ENCODE peak calls at places on chromosomes 13 and 19, in six cellular contexts. O is SK-N-SH, S is IMR-90, E is PC-3, K is fibroblast of lung, V is GM23248. M is an unnamed sample.
A peak's percentile ranks its signal among the peaks of the same experiment; 100 is the strongest.

GRCh38 chr13:49494645-49495044 is 1.1 kb upstream of the PHF11 start:
- DNase-seq in O (no peak), V (no peak), E (peak; percentile 8), K (no peak), S (no peak), M (no peak)

GRCh38 chr13:23140492-23140891 is 40.3 kb upstream of the SGCG start:
- DNase-seq in V (peak; percentile 24), K (no peak), E (peak; percentile 71), O (no peak), S (peak; percentile 24), M (no peak)

GRCh38 chr13:75838366-75839017 is 202.4 kb downstream of the LMO7 start:
- DNase-seq in S (no peak), E (no peak), V (peak; percentile 22), O (no peak), K (no peak), M (no peak)

GRCh38 chr19:8069116-8069973 is 16.8 kb downstream of the CCL25 start:
- DNase-seq in K (no peak), O (peak; percentile 32), V (no peak), S (no peak), E (peak; percentile 72), M (peak; percentile 63)

GRCh38 chr13:67408823-67409222 is 178.7 kb upstream of the PCDH9 start:
- DNase-seq in V (no peak), S (no peak), K (no peak), E (no peak), O (no peak), M (no peak)

GRCh38 chr19:39126312-39126561 is 651 bp downstream of the PAK4 start:
- DNase-seq in S (no peak), E (no peak), K (no peak), O (no peak), V (no peak), M (no peak)

GRCh38 chr13:25371608-25372274 is at the start of gene ATP8A2:
- DNase-seq in V (peak; percentile 21), O (peak; percentile 82), E (no peak), S (no peak), K (peak; percentile 5), M (peak; percentile 78)

GRCh38 chr13:112071902-112072530 is 5.1 kb downstream of the SOX1 start:
- DNase-seq in O (no peak), K (no peak), S (no peak), E (no peak), V (no peak), M (peak; percentile 59)

DNA sequence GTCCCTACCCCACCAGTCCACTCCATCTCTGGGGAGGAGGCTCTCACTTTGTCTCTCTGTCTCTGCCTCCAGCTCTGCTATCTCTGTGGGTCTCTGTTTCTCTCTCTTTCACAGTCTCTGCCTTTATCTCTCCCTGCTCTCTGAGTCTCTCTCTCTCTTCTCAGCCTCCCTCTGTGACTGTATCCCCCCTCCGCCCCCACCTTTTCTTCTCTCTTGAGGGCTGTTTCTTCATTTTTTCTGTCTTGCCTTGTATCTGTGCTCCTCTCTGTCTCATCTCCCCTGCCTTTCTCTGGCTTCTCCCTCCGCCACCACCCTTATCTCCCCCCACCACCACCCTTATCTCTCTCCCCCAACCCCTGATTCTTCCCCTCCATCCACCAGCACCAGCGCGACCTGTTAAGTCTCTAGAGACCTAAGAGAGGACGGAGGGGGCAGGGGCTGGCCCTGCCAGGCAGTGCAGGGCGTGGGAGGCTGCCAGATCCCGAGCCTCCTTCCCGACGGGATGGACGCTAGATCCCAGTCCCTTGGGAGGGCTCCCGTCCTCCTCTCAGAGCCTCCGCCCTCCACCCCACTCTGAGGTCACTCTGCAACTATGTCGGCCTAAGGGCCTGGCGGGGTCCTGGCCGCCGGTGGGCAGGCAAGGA is 1.0 kb downstream of the AXL start:
- DNase-seq in K (peak; percentile 72), V (peak; percentile 81), O (no peak), S (peak; percentile 67), E (peak; percentile 27), M (peak; percentile 28)
- H3K9ac ChIP-seq in K (peak overlapping the region; percentile 77), V (peak overlapping the region; percentile 97), O (peak overlapping the region; percentile 99), S (peak overlapping the region; percentile 99), E (peak overlapping the region; percentile 80), M (peak overlapping the region; percentile 38)

DNA sequence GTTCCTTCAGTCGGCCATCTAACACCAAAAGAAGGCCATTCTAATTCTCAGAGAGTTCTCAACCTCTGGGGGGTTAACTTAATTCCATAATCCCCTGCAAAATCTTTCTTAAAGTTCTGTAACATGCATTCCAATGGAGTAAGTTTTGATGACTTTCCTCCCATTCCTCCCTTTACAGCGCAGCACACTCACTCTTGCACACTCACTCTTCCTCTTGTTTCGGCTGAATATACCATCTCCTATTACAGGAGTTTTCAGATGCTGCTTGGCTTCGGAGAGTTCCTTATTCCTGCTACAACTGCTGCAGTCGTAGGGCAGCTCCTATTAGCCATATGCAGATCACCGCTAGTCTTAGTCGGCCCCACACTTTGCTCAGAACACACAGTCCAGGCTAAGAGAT is 53.6 kb downstream of the OR10H4 start:
- DNase-seq in E (no peak), V (no peak), S (peak; percentile 20), K (no peak), O (no peak), M (no peak)
- H3K9ac ChIP-seq in E (no peak overlapping the region), V (peak overlapping the region; percentile 57), S (no peak overlapping the region), K (no peak overlapping the region), O (peak overlapping the region; percentile 10), M (no peak overlapping the region)

DNA sequence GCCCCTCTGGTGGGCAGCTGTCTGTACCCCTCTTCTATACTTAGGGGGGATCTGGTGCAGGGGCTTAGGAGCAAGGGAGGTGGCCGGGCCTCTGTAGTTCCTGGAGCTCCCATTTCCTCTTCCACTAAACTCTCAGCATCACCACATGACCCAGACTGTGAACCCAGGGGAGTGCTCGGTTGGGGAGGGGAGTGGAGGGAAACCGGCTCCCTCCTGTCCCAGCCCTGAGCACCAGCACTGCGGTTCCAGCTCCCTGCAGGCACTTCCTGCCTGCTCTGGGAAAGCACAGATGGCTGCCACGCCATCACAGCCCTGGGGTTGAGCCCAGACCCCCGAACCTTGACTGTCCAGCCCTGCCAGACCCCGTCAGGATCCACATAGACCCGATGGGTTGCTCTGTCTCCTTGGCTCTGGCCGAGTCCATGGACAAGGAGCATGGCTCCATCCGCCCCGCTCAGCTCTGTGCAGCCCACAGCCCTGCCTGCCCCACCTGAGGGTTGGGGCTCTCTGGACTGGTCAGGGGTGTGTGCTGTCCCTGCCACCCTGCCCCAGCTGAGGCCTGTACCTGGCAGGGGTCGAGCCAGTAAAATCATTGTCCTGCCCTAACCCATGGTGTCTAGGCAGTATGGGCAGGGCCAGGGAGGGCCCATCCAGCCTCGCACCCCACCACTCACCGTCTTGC is 36.0 kb upstream of the SLC7A10 start:
- DNase-seq in O (peak; percentile 68), V (no peak), K (no peak), E (no peak), S (no peak), M (no peak)
- H3K9ac ChIP-seq in O (no peak overlapping the region), V (no peak overlapping the region), K (no peak overlapping the region), E (no peak overlapping the region), S (no peak overlapping the region), M (no peak overlapping the region)

DNA sequence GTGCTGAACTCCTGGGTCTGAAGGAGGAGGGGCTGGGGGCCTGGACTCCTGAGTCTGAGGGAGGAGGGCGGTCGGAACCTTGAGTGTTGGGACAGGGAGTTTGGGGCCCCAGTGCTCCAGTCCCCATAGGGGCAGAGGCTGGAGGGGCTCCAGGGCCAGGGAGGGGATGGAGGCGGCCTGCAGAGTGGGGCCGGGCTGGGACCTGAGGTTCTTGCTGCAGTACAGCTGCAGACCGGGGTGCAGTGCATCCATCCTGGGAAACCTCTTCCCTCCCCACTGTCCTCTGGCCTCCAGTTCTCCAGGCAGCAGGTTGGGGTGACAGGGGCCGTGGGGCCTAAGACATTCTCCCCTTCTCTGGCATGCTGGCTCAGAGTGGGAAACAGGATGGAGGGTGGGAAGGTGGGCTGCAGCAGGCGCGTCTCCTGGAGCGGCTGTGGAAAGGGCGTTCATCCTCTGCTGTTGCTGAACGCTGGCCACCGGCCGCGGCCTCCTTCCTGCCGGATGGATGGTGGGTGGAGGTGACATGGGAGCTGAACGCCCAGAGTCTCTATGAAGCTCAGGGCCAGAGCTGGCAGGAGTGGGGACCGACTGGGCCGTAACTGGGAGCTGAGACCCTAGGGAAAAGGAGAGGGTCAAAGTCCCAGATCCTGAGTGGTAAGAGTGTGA is 1.6 kb downstream of the BRSK1 start:
- DNase-seq in K (peak; percentile 9), S (no peak), V (peak; percentile 36), O (no peak), E (no peak), M (no peak)
- H3K9ac ChIP-seq in K (no peak overlapping the region), S (peak overlapping the region; percentile 79), V (peak overlapping the region; percentile 74), O (peak overlapping the region; percentile 69), E (no peak overlapping the region), M (peak overlapping the region; percentile 85)